ENCODE peak calls at places on chromosomes 7 and 10, in eight cellular contexts. E is adrenal gland, G is HepG2, B is tibial nerve, Y is thyroid gland, A is body of pancreas, V is spleen, H is ovary. P is an unnamed sample.

GRCh38 chr7:127922661-127923060 is 108.6 kb downstream of the LRRC4 start:
- DNase-seq in E (no peak), G (no peak), B (no peak), Y (no peak), A (no peak), V (no peak), H (no peak), P (no peak)

GRCh38 chr10:42782446-42783180 is at the start of gene BMS1:
- DNase-seq in E (peak; percentile 93), G (peak; percentile 90), B (peak; percentile 83), Y (peak; percentile 88), A (peak; percentile 91), V (peak; percentile 96), H (peak; percentile 80), P (peak; percentile 92)

GRCh38 chr7:88337556-88337955 is 30.9 kb upstream of the STEAP4 start:
- DNase-seq in E (no peak), G (no peak), B (no peak), Y (no peak), A (no peak), V (no peak), H (no peak), P (no peak)

GRCh38 chr10:26439436-26440090 is 1.4 kb downstream of the APBB1IP start:
- DNase-seq in E (no peak), G (no peak), B (no peak), Y (no peak), A (no peak), V (no peak), H (no peak), P (no peak)

GRCh38 chr7:155340721-155341120 is 43.0 kb downstream of the INSIG1 start:
- DNase-seq in E (no peak), G (no peak), B (no peak), Y (no peak), A (no peak), V (no peak), H (no peak), P (no peak)

GRCh38 chr7:122143376-122143750 is 686 bp downstream of the AASS start:
- DNase-seq in E (peak; percentile 39), G (no peak), B (peak; percentile 32), Y (peak; percentile 23), A (peak; percentile 17), V (peak; percentile 79), H (peak; percentile 45), P (peak; percentile 57)

GRCh38 chr7:44977304-44977858 is 1.4 kb downstream of the MYO1G start:
- DNase-seq in E (no peak), G (no peak), B (no peak), Y (no peak), A (peak; percentile 34), V (peak; percentile 89), H (no peak), P (peak; percentile 71)

GRCh38 chr7:69781412-69781846 is 183.2 kb downstream of the AUTS2 start:
- DNase-seq in E (peak; percentile 67), G (no peak), B (no peak), Y (peak; percentile 16), A (no peak), V (no peak), H (peak; percentile 36), P (no peak)

GRCh38 chr10:5199398-5199797 is 2.8 kb downstream of the AKR1C4 start:
- DNase-seq in E (no peak), G (no peak), B (no peak), Y (no peak), A (no peak), V (no peak), H (no peak), P (no peak)

GRCh38 chr7:70599446-70600190 is 532.3 kb upstream of the GALNT17 start:
- DNase-seq in E (no peak), G (no peak), B (no peak), Y (no peak), A (no peak), V (no peak), H (no peak), P (no peak)

GRCh38 chr7:69860486-69860885 is 262.2 kb downstream of the AUTS2 start:
- DNase-seq in E (peak; percentile 35), G (no peak), B (no peak), Y (no peak), A (no peak), V (no peak), H (no peak), P (no peak)

GRCh38 chr10:88879754-88880286 is at the start of gene STAMBPL1:
- DNase-seq in E (peak; percentile 67), G (no peak), B (no peak), Y (no peak), A (peak; percentile 45), V (peak; percentile 94), H (peak; percentile 59), P (peak; percentile 81)

GRCh38 chr10:1058017-1058416 is 1.8 kb downstream of the WDR37 start:
- DNase-seq in E (peak; percentile 71), G (peak; percentile 22), B (no peak), Y (no peak), A (no peak), V (no peak), H (no peak), P (no peak)
- H3K4me1 ChIP-seq in E (peaks cover 35% of the 10 kb centered on the region), G (peaks cover 39% of the 10 kb centered on the region), B (peaks cover 34% of the 10 kb centered on the region), Y (peaks cover 19% of the 10 kb centered on the region), A (peaks cover 37% of the 10 kb centered on the region), V (peaks cover 84% of the 10 kb centered on the region), H (peaks cover 7% of the 10 kb centered on the region), P (no peaks in the 10 kb centered on the region)

GRCh38 chr7:98278936-98279335 is 2.5 kb upstream of the BRI3 start:
- DNase-seq in E (no peak), G (no peak), B (no peak), Y (no peak), A (peak; percentile 48), V (no peak), H (no peak), P (no peak)

GRCh38 chr7:98282727-98283126 is 1.2 kb downstream of the BRI3 start:
- DNase-seq in E (no peak), G (no peak), B (no peak), Y (no peak), A (no peak), V (no peak), H (no peak), P (no peak)

GRCh38 chr7:98280296-98280695 is 1.2 kb upstream of the BRI3 start:
- DNase-seq in E (no peak), G (no peak), B (no peak), Y (no peak), A (no peak), V (no peak), H (no peak), P (no peak)

GRCh38 chr7:98281757-98282652 is 519 bp downstream of the BRI3 start:
- DNase-seq in E (peak; percentile 68), G (no peak), B (peak; percentile 27), Y (peak; percentile 49), A (peak; percentile 50), V (peak; percentile 95), H (peak; percentile 53), P (peak; percentile 61)

DNA sequence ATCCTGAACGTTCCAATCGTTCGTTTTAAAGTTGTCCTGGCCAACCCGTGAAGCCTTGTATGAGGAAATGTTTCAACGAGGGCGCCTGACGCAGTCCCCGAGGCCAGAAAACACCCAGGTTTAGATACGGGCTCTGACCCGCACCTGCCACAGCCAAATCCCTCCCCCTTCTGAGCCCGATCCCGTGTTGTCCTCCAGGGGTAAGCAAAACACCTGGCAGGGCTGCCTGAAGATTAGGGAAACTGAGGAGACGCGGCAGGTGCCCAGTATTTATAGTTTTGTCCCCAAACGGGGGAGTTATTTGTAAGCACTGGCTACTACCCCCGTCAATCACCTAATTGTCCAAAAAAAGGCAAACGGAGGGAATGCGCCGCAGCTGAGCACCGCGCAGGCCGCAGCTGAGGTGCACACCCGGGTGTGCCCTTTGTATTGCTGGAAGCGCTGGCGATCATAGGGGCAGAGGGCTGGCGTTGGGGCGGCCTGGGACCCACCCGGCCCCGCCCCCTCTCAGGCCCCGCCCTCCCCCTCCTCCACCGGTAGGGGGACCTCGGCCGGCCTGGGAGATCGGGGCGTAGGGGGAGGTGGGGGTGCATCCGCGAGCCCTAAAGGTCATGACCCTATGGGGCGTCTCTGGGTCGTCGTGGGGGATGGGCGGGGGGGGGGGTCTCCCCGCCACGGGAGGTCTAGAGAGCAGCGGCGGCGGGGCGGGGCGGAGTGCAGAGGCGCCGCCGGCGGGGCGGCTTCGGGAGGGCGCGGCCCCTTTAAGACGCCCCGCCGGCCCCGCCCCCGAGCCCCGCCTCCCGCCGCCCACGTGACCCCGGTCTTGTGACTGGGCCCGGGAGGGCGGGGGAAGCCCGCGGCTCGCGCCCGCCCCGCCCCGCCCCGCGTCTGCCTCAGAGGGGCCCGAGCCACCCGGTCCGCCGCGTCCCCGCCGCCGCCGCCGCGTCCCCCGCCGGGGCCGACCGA is at the start of gene BRI3:
- DNase-seq in E (peak; percentile 93), G (peak; percentile 78), B (peak; percentile 89), Y (peak; percentile 89), A (peak; percentile 97), V (peak; percentile 97), H (peak; percentile 92), P (peak; percentile 94)
- TF ChIP-seq POLR2A in E (peak; percentile 96), G (peak; percentile 96), B (peak; percentile 74), Y (peak; percentile 69), A (peak; percentile 99), V (peak; percentile 92), H (peak; percentile 40), P (peak; percentile 97)

DNA sequence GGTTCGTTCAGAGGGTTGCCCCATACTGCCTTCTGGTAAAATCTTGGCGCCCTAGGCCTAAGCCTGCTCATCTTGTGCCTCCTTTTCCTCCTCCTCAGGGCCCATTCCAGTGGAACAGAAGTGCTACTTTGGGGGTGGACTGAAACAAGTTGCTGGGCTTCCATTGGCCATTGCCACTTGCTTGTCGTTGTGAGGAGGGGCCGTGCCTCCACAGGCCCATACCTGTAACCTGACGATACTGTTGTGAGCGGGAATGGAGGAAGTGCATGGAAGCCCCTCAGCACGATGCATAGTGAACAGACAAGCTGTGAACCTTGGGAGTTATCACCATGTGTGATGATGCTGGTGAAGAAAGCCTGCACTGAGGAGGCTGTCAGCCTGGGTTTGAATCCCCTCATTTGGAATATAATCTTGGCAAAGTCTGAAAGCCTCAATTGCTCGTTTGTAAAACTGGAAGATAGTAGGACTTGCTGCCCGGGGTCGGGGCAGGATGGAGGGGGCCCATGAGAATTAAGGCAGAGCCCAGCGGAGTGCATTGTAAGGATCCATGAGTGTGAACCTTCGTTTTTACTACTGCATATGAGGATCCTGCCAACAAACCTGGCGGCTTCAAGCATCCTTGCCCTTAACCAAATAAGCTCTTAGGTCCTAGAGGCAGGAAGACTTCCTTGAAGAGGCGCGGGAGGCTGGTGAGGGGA is 671 bp upstream of the PAPSS2 start:
- DNase-seq in E (peak; percentile 45), G (no peak), B (no peak), Y (peak; percentile 45), A (no peak), V (no peak), H (no peak), P (no peak)
- H3K27ac ChIP-seq in E (peak overlapping the region; percentile 91), G (no peak overlapping the region), B (peak overlapping the region; percentile 76), Y (peak overlapping the region; percentile 75), A (peak overlapping the region; percentile 80), V (peak overlapping the region; percentile 54), H (peak overlapping the region; percentile 87), P (peak overlapping the region; percentile 78)

DNA sequence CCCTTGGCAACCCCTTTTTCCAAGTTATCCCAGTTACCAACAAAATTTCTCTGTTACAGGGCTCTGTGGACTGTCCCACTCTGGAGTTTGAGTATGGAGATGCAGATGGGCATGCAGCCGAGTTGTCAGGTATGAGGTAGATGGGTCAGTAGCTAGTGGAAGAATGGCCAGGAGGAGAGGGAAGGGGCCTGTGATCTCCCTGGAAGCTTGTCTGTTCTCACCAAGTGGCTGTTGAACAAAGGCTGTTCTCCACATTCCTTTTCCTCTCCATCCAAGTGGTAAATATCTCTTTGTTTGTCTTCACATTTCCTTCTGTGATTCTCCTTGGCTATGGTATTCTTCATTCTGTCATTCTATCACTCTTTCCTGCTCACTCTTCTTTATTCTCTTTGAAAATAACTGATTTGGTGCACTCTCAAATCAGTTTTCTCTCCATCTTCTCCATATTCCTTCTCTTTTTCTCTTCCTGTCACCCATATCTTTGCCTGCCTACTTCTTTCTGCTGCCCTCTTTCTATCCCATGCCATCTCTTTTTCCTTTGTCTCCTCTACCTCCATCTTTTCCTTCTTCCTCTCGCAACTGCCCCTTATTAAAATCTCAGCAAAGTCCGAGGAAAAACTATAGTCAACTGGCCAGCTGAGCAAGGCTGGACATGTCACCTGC is 5.9 kb downstream of the STRIP2 start:
- DNase-seq in E (no peak), G (no peak), B (no peak), Y (no peak), A (no peak), V (no peak), H (no peak), P (no peak)
- H3K4me1 ChIP-seq in E (peaks cover 10% of the 10 kb centered on the region), G (peaks cover 10% of the 10 kb centered on the region), B (no peaks in the 10 kb centered on the region), Y (no peaks in the 10 kb centered on the region), A (peaks cover 15% of the 10 kb centered on the region), V (peaks cover 1% of the 10 kb centered on the region), H (no peaks in the 10 kb centered on the region), P (peaks cover under 1% of the 10 kb centered on the region)